ENCODE peak calls at places on chromosomes 1 and 21, in nine cellular contexts. One of them, this sample, is unnamed.

GRCh38 chr1:5897281-5897680 is 94.9 kb downstream of the NPHP4 start:
- DNase-seq in cardiac muscle cell: no peak
- DNase-seq in fibroblast of lung: no peak
- DNase-seq in K562: no peak
- DNase-seq in esophagus muscularis mucosa: no peak
- DNase-seq in lung: no peak
- DNase-seq in HL-60: no peak
- DNase-seq in CD4-positive, alpha-beta T cell: no peak
- DNase-seq in AG04450: no peak
- DNase-seq in this sample: no peak

GRCh38 chr21:45975017-45975595 is 6.5 kb upstream of the COL6A1 start:
- DNase-seq in cardiac muscle cell: peak; percentile 57
- DNase-seq in fibroblast of lung: no peak
- DNase-seq in K562: no peak
- DNase-seq in esophagus muscularis mucosa: no peak
- DNase-seq in lung: no peak
- DNase-seq in HL-60: no peak
- DNase-seq in CD4-positive, alpha-beta T cell: no peak
- DNase-seq in AG04450: no peak
- DNase-seq in this sample: peak; percentile 63

GRCh38 chr1:61287014-61287413 is 204.7 kb downstream of the NFIA start:
- DNase-seq in cardiac muscle cell: peak; percentile 43
- DNase-seq in fibroblast of lung: no peak
- DNase-seq in K562: no peak
- DNase-seq in esophagus muscularis mucosa: no peak
- DNase-seq in lung: no peak
- DNase-seq in HL-60: no peak
- DNase-seq in CD4-positive, alpha-beta T cell: no peak
- DNase-seq in AG04450: no peak
- DNase-seq in this sample: no peak

GRCh38 chr1:193537266-193538003 is 351.0 kb upstream of the B3GALT2 start:
- DNase-seq in cardiac muscle cell: no peak
- DNase-seq in fibroblast of lung: no peak
- DNase-seq in K562: no peak
- DNase-seq in esophagus muscularis mucosa: no peak
- DNase-seq in lung: no peak
- DNase-seq in HL-60: peak; percentile 16
- DNase-seq in CD4-positive, alpha-beta T cell: no peak
- DNase-seq in AG04450: no peak
- DNase-seq in this sample: peak; percentile 79

GRCh38 chr1:151327903-151328674 is 873 bp upstream of the PI4KB start:
- DNase-seq in cardiac muscle cell: no peak
- DNase-seq in fibroblast of lung: no peak
- DNase-seq in K562: peak; percentile 63
- DNase-seq in esophagus muscularis mucosa: no peak
- DNase-seq in lung: no peak
- DNase-seq in HL-60: no peak
- DNase-seq in CD4-positive, alpha-beta T cell: no peak
- DNase-seq in AG04450: no peak
- DNase-seq in this sample: peak; percentile 60

GRCh38 chr21:37155216-37155615 is 82.2 kb downstream of the TTC3 start:
- DNase-seq in cardiac muscle cell: no peak
- DNase-seq in fibroblast of lung: no peak
- DNase-seq in K562: no peak
- DNase-seq in esophagus muscularis mucosa: no peak
- DNase-seq in lung: no peak
- DNase-seq in HL-60: no peak
- DNase-seq in CD4-positive, alpha-beta T cell: no peak
- DNase-seq in AG04450: no peak
- DNase-seq in this sample: no peak

GRCh38 chr1:160767417-160768294 is 28.3 kb upstream of the LY9 start:
- DNase-seq in cardiac muscle cell: no peak
- DNase-seq in fibroblast of lung: no peak
- DNase-seq in K562: peak; percentile 18
- DNase-seq in esophagus muscularis mucosa: no peak
- DNase-seq in lung: no peak
- DNase-seq in HL-60: no peak
- DNase-seq in CD4-positive, alpha-beta T cell: no peak
- DNase-seq in AG04450: no peak
- DNase-seq in this sample: no peak

GRCh38 chr1:168136709-168137514 is at the start of gene GPR161:
- DNase-seq in cardiac muscle cell: peak; percentile 58
- DNase-seq in fibroblast of lung: peak; percentile 38
- DNase-seq in K562: peak; percentile 57
- DNase-seq in esophagus muscularis mucosa: no peak
- DNase-seq in lung: peak; percentile 38
- DNase-seq in HL-60: no peak
- DNase-seq in CD4-positive, alpha-beta T cell: peak; percentile 3
- DNase-seq in AG04450: no peak
- DNase-seq in this sample: no peak

GRCh38 chr1:33330906-33331305 is 10.0 kb upstream of the A3GALT2 start:
- DNase-seq in cardiac muscle cell: no peak
- DNase-seq in fibroblast of lung: no peak
- DNase-seq in K562: no peak
- DNase-seq in esophagus muscularis mucosa: no peak
- DNase-seq in lung: no peak
- DNase-seq in HL-60: no peak
- DNase-seq in CD4-positive, alpha-beta T cell: no peak
- DNase-seq in AG04450: no peak
- DNase-seq in this sample: no peak

GRCh38 chr21:43805275-43805800 is 16.0 kb downstream of the RRP1 start:
- DNase-seq in cardiac muscle cell: no peak
- DNase-seq in fibroblast of lung: no peak
- DNase-seq in K562: no peak
- DNase-seq in esophagus muscularis mucosa: no peak
- DNase-seq in lung: no peak
- DNase-seq in HL-60: no peak
- DNase-seq in CD4-positive, alpha-beta T cell: no peak
- DNase-seq in AG04450: no peak
- DNase-seq in this sample: peak; percentile 81

GRCh38 chr1:9905010-9905409 is 5.1 kb downstream of the CTNNBIP1 start:
- DNase-seq in cardiac muscle cell: no peak
- DNase-seq in fibroblast of lung: no peak
- DNase-seq in K562: no peak
- DNase-seq in esophagus muscularis mucosa: no peak
- DNase-seq in lung: no peak
- DNase-seq in HL-60: no peak
- DNase-seq in CD4-positive, alpha-beta T cell: no peak
- DNase-seq in AG04450: no peak
- DNase-seq in this sample: no peak

GRCh38 chr1:212760126-212760823 is 31.3 kb downstream of the NSL1 start:
- DNase-seq in cardiac muscle cell: peak; percentile 31
- DNase-seq in fibroblast of lung: no peak
- DNase-seq in K562: peak; percentile 64
- DNase-seq in esophagus muscularis mucosa: no peak
- DNase-seq in lung: no peak
- DNase-seq in HL-60: no peak
- DNase-seq in CD4-positive, alpha-beta T cell: peak; percentile 38
- DNase-seq in AG04450: no peak
- DNase-seq in this sample: no peak

GRCh38 chr1:18110968-18111367 is 3.4 kb downstream of the IGSF21 start:
- DNase-seq in cardiac muscle cell: no peak
- DNase-seq in fibroblast of lung: no peak
- DNase-seq in K562: peak; percentile 34
- DNase-seq in esophagus muscularis mucosa: no peak
- DNase-seq in lung: no peak
- DNase-seq in HL-60: no peak
- DNase-seq in CD4-positive, alpha-beta T cell: no peak
- DNase-seq in AG04450: no peak
- DNase-seq in this sample: no peak

DNA sequence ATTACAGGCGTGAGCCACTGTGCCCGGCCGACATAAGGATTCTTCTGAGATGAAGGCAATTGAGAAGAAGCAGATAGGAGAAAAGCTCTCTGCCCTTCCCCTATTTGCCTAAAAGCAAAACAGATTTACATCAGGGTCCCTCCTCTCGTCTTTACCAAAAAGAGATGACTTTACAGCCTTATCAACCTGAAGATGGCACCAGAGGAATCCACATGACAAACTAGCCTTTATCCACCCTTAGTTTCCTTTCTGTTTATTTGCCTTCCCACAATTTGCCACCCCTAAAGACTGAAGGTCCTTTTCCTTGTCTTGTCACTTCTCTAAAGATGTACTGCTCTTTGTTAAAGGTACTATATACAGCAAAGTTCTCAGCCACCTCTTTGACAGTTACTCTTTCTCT is 70.7 kb upstream of the KRTAP19-8 start:
- DNase-seq in cardiac muscle cell: peak; percentile 40
- DNase-seq in fibroblast of lung: peak; percentile 46
- DNase-seq in K562: no peak
- DNase-seq in esophagus muscularis mucosa: no peak
- DNase-seq in lung: no peak
- DNase-seq in HL-60: no peak
- DNase-seq in CD4-positive, alpha-beta T cell: no peak
- DNase-seq in AG04450: no peak
- DNase-seq in this sample: no peak
- TF ChIP-seq CTCF in cardiac muscle cell: no peak
- TF ChIP-seq CTCF in fibroblast of lung: no peak
- TF ChIP-seq CTCF in K562: no peak
- TF ChIP-seq CTCF in esophagus muscularis mucosa: no peak
- TF ChIP-seq CTCF in lung: no peak
- TF ChIP-seq CTCF in HL-60: no peak
- TF ChIP-seq CTCF in CD4-positive, alpha-beta T cell: peak; percentile 19
- TF ChIP-seq CTCF in AG04450: no peak
- TF ChIP-seq CTCF in this sample: no peak

GRCh38 chr1:232576537-232576936 is 53.4 kb downstream of the SIPA1L2 start:
- DNase-seq in cardiac muscle cell: no peak
- DNase-seq in fibroblast of lung: no peak
- DNase-seq in K562: no peak
- DNase-seq in esophagus muscularis mucosa: no peak
- DNase-seq in lung: no peak
- DNase-seq in HL-60: no peak
- DNase-seq in CD4-positive, alpha-beta T cell: no peak
- DNase-seq in AG04450: no peak
- DNase-seq in this sample: no peak
- H3K27ac ChIP-seq in cardiac muscle cell: no peak overlapping the region
- H3K27ac ChIP-seq in fibroblast of lung: no peak overlapping the region
- H3K27ac ChIP-seq in K562: no peak overlapping the region
- H3K27ac ChIP-seq in esophagus muscularis mucosa: no peak overlapping the region
- H3K27ac ChIP-seq in lung: peak overlapping the region; percentile 37
- H3K27ac ChIP-seq in HL-60: no peak overlapping the region
- H3K27ac ChIP-seq in CD4-positive, alpha-beta T cell: no peak overlapping the region
- H3K27ac ChIP-seq in AG04450: no peak overlapping the region
- H3K27ac ChIP-seq in this sample: no peak overlapping the region

GRCh38 chr1:73637275-73637674 is 560.7 kb downstream of the LRRIQ3 start:
- DNase-seq in cardiac muscle cell: no peak
- DNase-seq in fibroblast of lung: no peak
- DNase-seq in K562: no peak
- DNase-seq in esophagus muscularis mucosa: no peak
- DNase-seq in lung: no peak
- DNase-seq in HL-60: no peak
- DNase-seq in CD4-positive, alpha-beta T cell: no peak
- DNase-seq in AG04450: no peak
- DNase-seq in this sample: no peak

GRCh38 chr1:73639494-73639893 is 558.5 kb downstream of the LRRIQ3 start:
- DNase-seq in cardiac muscle cell: no peak
- DNase-seq in fibroblast of lung: no peak
- DNase-seq in K562: no peak
- DNase-seq in esophagus muscularis mucosa: no peak
- DNase-seq in lung: no peak
- DNase-seq in HL-60: no peak
- DNase-seq in CD4-positive, alpha-beta T cell: no peak
- DNase-seq in AG04450: no peak
- DNase-seq in this sample: no peak

DNA sequence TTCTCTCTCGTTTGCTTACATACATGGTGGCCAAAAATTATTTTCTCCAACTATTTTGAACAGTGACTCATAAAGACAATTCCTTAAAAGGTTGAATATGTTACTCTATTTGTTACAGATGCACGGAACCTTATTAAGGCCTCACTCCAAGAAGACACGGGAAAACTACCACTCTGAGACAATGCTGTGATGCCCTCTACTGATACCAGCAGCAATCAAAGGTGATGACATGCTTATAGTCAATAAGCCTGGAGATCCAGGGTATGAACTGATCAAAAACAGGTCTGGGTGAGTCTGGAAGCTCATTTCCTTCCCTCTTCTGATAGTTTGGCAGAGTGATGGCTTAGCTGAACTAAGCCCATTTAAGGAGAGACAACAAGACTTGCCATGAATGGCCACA is 563.0 kb downstream of the LRRIQ3 start:
- DNase-seq in cardiac muscle cell: no peak
- DNase-seq in fibroblast of lung: no peak
- DNase-seq in K562: no peak
- DNase-seq in esophagus muscularis mucosa: no peak
- DNase-seq in lung: no peak
- DNase-seq in HL-60: no peak
- DNase-seq in CD4-positive, alpha-beta T cell: no peak
- DNase-seq in AG04450: no peak
- DNase-seq in this sample: no peak
- TF ChIP-seq CTCF in cardiac muscle cell: no peak
- TF ChIP-seq CTCF in fibroblast of lung: no peak
- TF ChIP-seq CTCF in K562: no peak
- TF ChIP-seq CTCF in esophagus muscularis mucosa: no peak
- TF ChIP-seq CTCF in lung: no peak
- TF ChIP-seq CTCF in HL-60: no peak
- TF ChIP-seq CTCF in CD4-positive, alpha-beta T cell: no peak
- TF ChIP-seq CTCF in AG04450: no peak
- TF ChIP-seq CTCF in this sample: peak; percentile 21

GRCh38 chr1:159076438-159076752 is 171 bp downstream of the AIM2 start:
- DNase-seq in cardiac muscle cell: no peak
- DNase-seq in fibroblast of lung: no peak
- DNase-seq in K562: peak; percentile 2
- DNase-seq in esophagus muscularis mucosa: no peak
- DNase-seq in lung: no peak
- DNase-seq in HL-60: no peak
- DNase-seq in CD4-positive, alpha-beta T cell: no peak
- DNase-seq in AG04450: no peak
- DNase-seq in this sample: no peak

GRCh38 chr1:159079518-159079917 is 3.0 kb upstream of the AIM2 start:
- DNase-seq in cardiac muscle cell: no peak
- DNase-seq in fibroblast of lung: no peak
- DNase-seq in K562: peak; percentile 57
- DNase-seq in esophagus muscularis mucosa: no peak
- DNase-seq in lung: no peak
- DNase-seq in HL-60: no peak
- DNase-seq in CD4-positive, alpha-beta T cell: no peak
- DNase-seq in AG04450: no peak
- DNase-seq in this sample: no peak

GRCh38 chr1:159076753-159077656 is at the start of gene AIM2:
- DNase-seq in cardiac muscle cell: no peak
- DNase-seq in fibroblast of lung: no peak
- DNase-seq in K562: peak; percentile 93
- DNase-seq in esophagus muscularis mucosa: no peak
- DNase-seq in lung: peak; percentile 81
- DNase-seq in HL-60: peak; percentile 84
- DNase-seq in CD4-positive, alpha-beta T cell: peak; percentile 76
- DNase-seq in AG04450: no peak
- DNase-seq in this sample: peak; percentile 78

GRCh38 chr1:159071970-159072582 is 4.5 kb downstream of the AIM2 start:
- DNase-seq in cardiac muscle cell: peak; percentile 85
- DNase-seq in fibroblast of lung: peak; percentile 85
- DNase-seq in K562: peak; percentile 68
- DNase-seq in esophagus muscularis mucosa: no peak
- DNase-seq in lung: no peak
- DNase-seq in HL-60: peak; percentile 40
- DNase-seq in CD4-positive, alpha-beta T cell: no peak
- DNase-seq in AG04450: peak; percentile 48
- DNase-seq in this sample: no peak

DNA sequence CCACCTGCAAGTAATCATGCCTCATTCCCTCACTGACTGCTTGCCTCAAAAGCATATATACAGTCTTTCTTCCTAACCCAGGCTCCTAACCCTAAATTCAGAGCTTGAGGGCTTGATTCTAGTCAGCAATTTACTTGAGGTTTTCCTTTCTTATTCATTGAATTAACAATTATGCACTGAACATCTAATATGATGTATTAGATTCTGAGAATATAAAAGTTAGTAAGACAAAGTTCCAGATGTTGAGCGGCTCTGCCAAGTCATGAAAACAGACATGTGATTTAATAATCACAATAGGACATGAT is 1.0 kb upstream of the AIM2 start:
- DNase-seq in cardiac muscle cell: no peak
- DNase-seq in fibroblast of lung: no peak
- DNase-seq in K562: no peak
- DNase-seq in esophagus muscularis mucosa: no peak
- DNase-seq in lung: no peak
- DNase-seq in HL-60: no peak
- DNase-seq in CD4-positive, alpha-beta T cell: no peak
- DNase-seq in AG04450: no peak
- DNase-seq in this sample: no peak
- H3K27ac ChIP-seq in cardiac muscle cell: no peak overlapping the region
- H3K27ac ChIP-seq in fibroblast of lung: no peak overlapping the region
- H3K27ac ChIP-seq in K562: peak overlapping the region; percentile 93
- H3K27ac ChIP-seq in esophagus muscularis mucosa: no peak overlapping the region
- H3K27ac ChIP-seq in lung: peak overlapping the region; percentile 20
- H3K27ac ChIP-seq in HL-60: peak overlapping the region; percentile 72
- H3K27ac ChIP-seq in CD4-positive, alpha-beta T cell: peak overlapping the region; percentile 47
- H3K27ac ChIP-seq in AG04450: no peak overlapping the region
- H3K27ac ChIP-seq in this sample: peak overlapping the region; percentile 73

This sample was measured in Peyer's patch.